ENCODE peak calls at places on chromosomes 3 and 15, in nine cellular contexts. W is GM12865, Q is fibroblast of the aortic adventitia, J is RWPE1, Y is endodermal cell, H is thoracic aorta, N is bronchial epithelial cell, Z is heart left ventricle, D is PC-9. R is an unnamed sample.
A peak's percentile ranks its signal among the peaks of the same experiment; 100 is the strongest.

GRCh38 chr3:33482126-33482525 is 41.9 kb upstream of the UBP1 start:
- DNase-seq in W (no peak), Q (peak; percentile 82), J (no peak), Y (no peak), H (no peak), N (no peak), Z (no peak), D (peak; percentile 51), R (no peak)

GRCh38 chr3:122938756-122939425 is 88.7 kb downstream of the SEMA5B start:
- DNase-seq in W (no peak), Q (no peak), J (no peak), Y (no peak), H (no peak), N (no peak), Z (peak; percentile 39), D (no peak), R (no peak)

GRCh38 chr15:96337354-96337990 is 7.0 kb downstream of the NR2F2 start:
- DNase-seq in W (no peak), Q (no peak), J (no peak), Y (no peak), H (no peak), N (no peak), Z (no peak), D (no peak), R (no peak)

GRCh38 chr15:57129064-57129463 is 210.6 kb downstream of the TCF12 start:
- DNase-seq in W (no peak), Q (no peak), J (no peak), Y (no peak), H (no peak), N (no peak), Z (no peak), D (no peak), R (no peak)

GRCh38 chr3:195811756-195812155 is at the start of gene MUC4:
- DNase-seq in W (no peak), Q (no peak), J (no peak), Y (peak; percentile 74), H (no peak), N (no peak), Z (no peak), D (peak; percentile 61), R (no peak)

GRCh38 chr3:70824785-70825184 is 512.3 kb upstream of the MDFIC2 start:
- DNase-seq in W (no peak), Q (peak; percentile 93), J (peak; percentile 67), Y (no peak), H (no peak), N (peak; percentile 71), Z (no peak), D (no peak), R (no peak)

GRCh38 chr15:42921049-42921731 is 612 bp upstream of the TTBK2 start:
- DNase-seq in W (peak; percentile 35), Q (peak; percentile 25), J (no peak), Y (no peak), H (no peak), N (peak; percentile 21), Z (peak; percentile 32), D (no peak), R (no peak)

GRCh38 chr15:73926191-73927002 is at the start of gene LOXL1:
- DNase-seq in W (no peak), Q (peak; percentile 91), J (peak; percentile 84), Y (peak; percentile 93), H (no peak), N (peak; percentile 53), Z (peak; percentile 89), D (peak; percentile 48), R (no peak)

GRCh38 chr15:95327661-95328060 is 1002.8 kb upstream of the NR2F2 start:
- DNase-seq in W (no peak), Q (no peak), J (no peak), Y (no peak), H (no peak), N (no peak), Z (no peak), D (no peak), R (no peak)

GRCh38 chr15:58551084-58551763 is 119.4 kb downstream of the LIPC start:
- DNase-seq in W (peak; percentile 64), Q (no peak), J (no peak), Y (peak; percentile 24), H (no peak), N (no peak), Z (no peak), D (no peak), R (no peak)

GRCh38 chr3:194279701-194280360 is 71.3 kb downstream of the CPN2 start:
- DNase-seq in W (no peak), Q (no peak), J (no peak), Y (peak; percentile 25), H (no peak), N (no peak), Z (no peak), D (no peak), R (no peak)

GRCh38 chr3:129836381-129837056 is 57.0 kb downstream of the TMCC1 start:
- DNase-seq in W (no peak), Q (peak; percentile 14), J (no peak), Y (peak; percentile 79), H (no peak), N (no peak), Z (no peak), D (no peak), R (no peak)

GRCh38 chr3:164524201-164524600 is 554.1 kb downstream of the SI start:
- DNase-seq in W (no peak), Q (no peak), J (no peak), Y (no peak), H (no peak), N (no peak), Z (no peak), D (no peak), R (no peak)

GRCh38 chr15:68268405-68268804 is 9.1 kb upstream of the FEM1B start:
- DNase-seq in W (no peak), Q (no peak), J (peak; percentile 52), Y (no peak), H (no peak), N (peak; percentile 96), Z (no peak), D (no peak), R (no peak)

DNA sequence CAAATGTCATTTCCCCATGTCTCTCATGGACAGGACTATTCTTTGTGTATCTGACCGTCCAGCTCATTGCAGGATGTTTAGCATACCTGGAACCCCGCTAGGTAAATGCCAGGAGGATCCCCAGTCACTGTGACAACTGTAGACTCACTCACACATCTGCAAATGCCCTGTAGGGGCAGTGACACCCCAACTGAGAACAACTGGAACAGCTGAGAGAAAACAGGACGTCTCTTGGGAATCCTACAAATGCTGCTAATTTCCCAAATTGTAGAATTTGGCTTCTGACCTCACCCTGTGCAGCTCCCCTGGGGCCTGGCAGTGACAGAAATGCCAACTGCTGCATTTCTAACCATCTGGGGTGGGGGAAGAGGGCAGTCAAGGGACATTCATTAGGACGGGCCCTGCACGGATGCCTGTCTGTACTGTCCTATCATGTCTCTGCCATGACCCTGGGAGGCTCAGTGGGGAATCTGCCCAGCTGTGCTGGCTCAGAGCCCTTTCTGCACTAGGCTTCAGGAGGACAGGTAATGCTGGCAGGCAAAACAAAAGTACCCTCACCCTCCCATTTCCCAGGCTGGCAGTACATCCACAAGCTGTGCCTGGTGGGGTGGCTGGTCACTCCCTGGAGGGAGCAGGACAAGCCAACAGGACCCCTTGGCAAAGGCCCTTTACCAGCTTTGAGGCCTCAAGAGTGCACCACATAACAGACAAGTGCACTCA is 30.4 kb downstream of the RAB6B start:
- DNase-seq in W (no peak), Q (no peak), J (no peak), Y (no peak), H (no peak), N (no peak), Z (no peak), D (no peak), R (no peak)
- TF ChIP-seq CTCF in W (no peak), Q (no peak), J (no peak), Y (peak; percentile 54), H (no peak), N (no peak), Z (no peak), D (no peak), R (no peak)

GRCh38 chr3:86702381-86702958 is 288.5 kb downstream of the VGLL3 start:
- DNase-seq in W (peak; percentile 1), Q (peak; percentile 10), J (peak; percentile 5), Y (no peak), H (no peak), N (peak; percentile 13), Z (no peak), D (no peak), R (no peak)
- TF ChIP-seq CTCF in W (peak; percentile 46), Q (peak; percentile 45), J (peak; percentile 67), Y (peak; percentile 73), H (no peak), N (peak; percentile 32), Z (peak; percentile 33), D (peak; percentile 75), R (peak; percentile 47)

DNA sequence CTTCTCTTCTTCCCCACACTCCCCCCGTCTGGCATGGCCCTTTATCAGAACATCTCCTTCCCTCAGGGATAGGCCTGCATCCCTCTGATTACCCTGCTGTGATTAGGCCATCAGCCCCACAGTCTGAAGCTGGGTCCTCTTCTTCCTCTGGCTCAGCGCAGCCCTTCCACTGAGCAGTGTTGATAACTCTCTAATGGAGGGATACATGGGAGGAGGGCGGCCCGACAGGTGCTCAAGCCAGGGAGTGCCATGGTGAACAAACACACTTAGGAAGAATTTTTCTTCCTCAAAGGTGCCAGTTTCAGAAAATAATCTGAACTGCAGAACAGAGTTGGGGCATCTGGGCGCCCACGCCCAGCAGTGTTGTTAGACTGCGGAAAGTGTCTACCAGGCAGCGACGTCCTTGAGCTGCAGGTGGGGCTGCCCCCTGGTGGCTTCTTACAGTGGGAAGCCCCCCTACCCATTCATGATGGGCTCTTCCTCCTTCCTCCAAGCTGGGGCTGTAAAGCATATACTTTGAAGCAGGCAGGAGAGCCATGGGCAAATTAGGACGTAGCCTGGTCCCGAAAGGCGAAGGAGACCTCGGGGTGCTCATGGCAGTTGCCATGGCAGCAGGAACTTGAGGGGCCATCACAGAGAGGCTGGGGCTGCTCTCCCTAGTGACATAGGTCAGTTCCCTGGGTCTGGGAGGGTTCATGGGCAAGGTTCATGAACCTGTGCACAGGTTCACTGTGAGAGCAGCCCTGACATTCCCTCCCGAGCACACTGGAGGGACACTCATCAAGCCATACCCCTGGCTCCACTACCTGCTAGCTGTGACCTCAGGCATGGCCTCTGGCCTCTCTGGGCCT is 33.2 kb upstream of the NR2C2 start:
- DNase-seq in W (no peak), Q (no peak), J (no peak), Y (peak; percentile 63), H (no peak), N (no peak), Z (no peak), D (no peak), R (no peak)
- TF ChIP-seq CTCF in W (no peak), Q (no peak), J (no peak), Y (peak; percentile 78), H (no peak), N (no peak), Z (no peak), D (no peak), R (no peak)

DNA sequence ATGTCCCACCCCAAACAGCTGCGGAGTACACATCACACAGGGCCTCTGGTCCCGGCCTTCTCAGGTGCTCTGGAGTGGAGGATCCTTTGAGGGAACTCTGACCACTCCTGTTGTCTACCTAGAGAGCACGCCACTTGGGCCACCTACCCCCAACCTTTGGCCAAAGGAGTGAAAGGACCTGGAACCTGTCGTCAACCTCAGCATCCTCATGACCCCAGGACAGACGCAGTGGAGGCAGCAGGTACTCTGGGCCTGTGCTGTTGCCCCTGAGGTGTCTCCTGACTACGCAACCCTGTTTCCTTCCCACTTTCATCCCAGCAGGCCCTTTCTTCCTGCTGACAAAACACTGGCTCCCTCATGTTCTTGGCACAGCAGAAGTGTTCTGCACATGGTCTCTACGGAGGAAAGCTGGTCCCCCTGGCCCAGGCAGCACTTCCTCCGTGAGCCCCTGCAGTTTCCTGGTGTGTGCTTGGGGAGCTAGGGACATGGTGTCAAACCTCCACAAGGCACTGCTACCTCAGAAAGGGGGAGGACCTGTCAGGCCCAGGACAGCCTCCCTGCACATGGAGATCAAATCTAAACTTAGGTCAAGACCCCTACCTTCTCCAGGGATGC is 48.0 kb downstream of the DHX30 start:
- DNase-seq in W (no peak), Q (no peak), J (no peak), Y (no peak), H (no peak), N (no peak), Z (no peak), D (no peak), R (no peak)
- TF ChIP-seq CTCF in W (no peak), Q (no peak), J (no peak), Y (no peak), H (no peak), N (no peak), Z (no peak), D (no peak), R (no peak)

R was measured in D721Med.